ENCODE peak calls at places on chromosomes 7 and 10, in seven cellular contexts. V, H, T, S, J, F and Z are unnamed samples.

GRCh38 chr7:96026006-96026405 is 253.7 kb downstream of the DYNC1I1 start:
- DNase-seq in V (no peak), H (no peak), T (no peak), S (no peak), J (no peak), F (no peak), Z (no peak)

GRCh38 chr7:70037171-70037933 is 439.1 kb downstream of the AUTS2 start:
- DNase-seq in V (no peak), H (no peak), T (no peak), S (no peak), J (no peak), F (no peak), Z (no peak)

GRCh38 chr10:37301271-37301670 is 175.9 kb downstream of the ANKRD30A start:
- DNase-seq in V (no peak), H (no peak), T (no peak), S (no peak), J (no peak), F (no peak), Z (no peak)

GRCh38 chr10:70974351-70974901 is 86.1 kb upstream of the PCBD1 start:
- DNase-seq in V (no peak), H (peak), T (peak), S (no peak), J (no peak), F (no peak), Z (peak)

GRCh38 chr10:95268438-95268837 is 22.4 kb downstream of the PDLIM1 start:
- DNase-seq in V (peak), H (no peak), T (peak), S (no peak), J (no peak), F (no peak), Z (peak)

GRCh38 chr10:86647773-86648705 is 6.3 kb upstream of the OPN4 start:
- DNase-seq in V (no peak), H (no peak), T (no peak), S (no peak), J (peak), F (no peak), Z (no peak)

GRCh38 chr10:59580257-59580863 is 129.3 kb downstream of the SLC16A9 start:
- DNase-seq in V (peak), H (no peak), T (no peak), S (peak), J (peak), F (peak), Z (peak)

GRCh38 chr10:106565546-106565945 is 599.0 kb downstream of the SORCS1 start:
- DNase-seq in V (no peak), H (no peak), T (no peak), S (no peak), J (no peak), F (no peak), Z (no peak)

GRCh38 chr7:143096146-143096545 is 35.7 kb upstream of the PIP start:
- DNase-seq in V (no peak), H (no peak), T (no peak), S (no peak), J (no peak), F (no peak), Z (no peak)

GRCh38 chr7:7934127-7934526 is 34.5 kb upstream of the GLCCI1 start:
- DNase-seq in V (no peak), H (no peak), T (no peak), S (no peak), J (no peak), F (no peak), Z (no peak)

GRCh38 chr7:28729276-28729675 is 228.9 kb downstream of the TRIL start:
- DNase-seq in V (no peak), H (no peak), T (no peak), S (no peak), J (no peak), F (no peak), Z (no peak)

GRCh38 chr7:159120540-159120919 is 24.1 kb downstream of the VIPR2 start:
- DNase-seq in V (no peak), H (no peak), T (peak), S (no peak), J (no peak), F (no peak), Z (no peak)

GRCh38 chr7:115293628-115294236 is 371.8 kb downstream of the MDFIC start:
- DNase-seq in V (no peak), H (no peak), T (no peak), S (no peak), J (no peak), F (no peak), Z (no peak)

GRCh38 chr10:132170561-132171361 is 16.0 kb upstream of the DPYSL4 start:
- DNase-seq in V (no peak), H (no peak), T (no peak), S (no peak), J (no peak), F (no peak), Z (no peak)

GRCh38 chr10:126250527-126251310 is 137.6 kb downstream of the ADAM12 start:
- DNase-seq in V (no peak), H (no peak), T (no peak), S (no peak), J (no peak), F (no peak), Z (no peak)

GRCh38 chr10:27138277-27138676 is 15.9 kb downstream of the YME1L1 start:
- DNase-seq in V (no peak), H (no peak), T (no peak), S (no peak), J (no peak), F (no peak), Z (no peak)

GRCh38 chr7:5567810-5568209 is 144.2 kb upstream of the TNRC18 start:
- DNase-seq in V (no peak), H (no peak), T (no peak), S (no peak), J (no peak), F (no peak), Z (peak)

GRCh38 chr10:29766753-29767152 is 132.0 kb upstream of the SVIL start:
- DNase-seq in V (no peak), H (no peak), T (no peak), S (no peak), J (no peak), F (no peak), Z (no peak)

GRCh38 chr7:155361363-155361680 is 63.6 kb downstream of the INSIG1 start:
- DNase-seq in V (no peak), H (no peak), T (no peak), S (no peak), J (no peak), F (no peak), Z (no peak)

GRCh38 chr7:157136372-157136771 is 2.4 kb upstream of the UBE3C start:
- DNase-seq in V (no peak), H (peak), T (no peak), S (peak), J (no peak), F (peak), Z (peak)